ENCODE peak calls at places on chromosomes 6 and 20, in ten cellular contexts. P, X, O, J, H, W, G, E, Z and N are unnamed samples.
A peak's percentile ranks its signal among the peaks of the same experiment; 100 is the strongest.

GRCh38 chr6:70289299-70289698 is 13.6 kb downstream of the COL9A1 start:
- DNase-seq in W (no peak), J (no peak), Z (peak; percentile 4), E (no peak), P (no peak), G (no peak), X (no peak), H (no peak), O (no peak), N (no peak)

GRCh38 chr6:42889815-42890214 is 10.4 kb downstream of the RPL7L1 start:
- DNase-seq in O (no peak), X (no peak), Z (peak; percentile 50), P (no peak), W (no peak), E (no peak), J (no peak), H (no peak), G (no peak), N (no peak)

GRCh38 chr6:28336284-28337024 is 506 bp upstream of the ZSCAN31 start:
- DNase-seq in H (peak; percentile 51), G (no peak), O (no peak), Z (peak; percentile 86), X (no peak), J (peak; percentile 48), P (peak; percentile 40), W (no peak), E (no peak), N (peak; percentile 31)

GRCh38 chr20:45878076-45878731 is 2.8 kb upstream of the ZSWIM1 start:
- DNase-seq in J (no peak), X (peak; percentile 63), G (no peak), O (no peak), W (peak; percentile 54), P (no peak), H (peak; percentile 72), Z (peak; percentile 92), E (no peak), N (no peak)

GRCh38 chr6:8174571-8174970 is 72.2 kb upstream of the EEF1E1 start:
- DNase-seq in X (no peak), P (no peak), Z (no peak), J (no peak), H (no peak), W (no peak), E (no peak), O (no peak), G (no peak), N (no peak)

GRCh38 chr6:14059791-14060436 is 57.7 kb upstream of the CD83 start:
- DNase-seq in E (no peak), H (peak; percentile 67), Z (no peak), P (no peak), O (no peak), G (no peak), X (no peak), W (no peak), J (no peak), N (no peak)

GRCh38 chr6:115667478-115667996 is 393.2 kb downstream of the FRK start:
- DNase-seq in P (no peak), Z (no peak), X (no peak), G (no peak), W (no peak), O (no peak), H (no peak), E (no peak), J (no peak), N (no peak)

GRCh38 chr6:119395192-119395591 is 45.6 kb upstream of the MAN1A1 start:
- DNase-seq in W (no peak), X (no peak), O (no peak), J (no peak), P (no peak), H (no peak), G (no peak), E (no peak), Z (no peak), N (no peak)

GRCh38 chr6:31270788-31271640 is 878 bp downstream of the HLA-C start:
- DNase-seq in X (peak; percentile 95), J (peak; percentile 75), Z (peak; percentile 89), G (peak; percentile 52), W (peak; percentile 84), O (peak; percentile 94), P (peak; percentile 13), E (peak; percentile 9), H (peak; percentile 23), N (peak; percentile 89)

GRCh38 chr6:126716826-126717514 is 377.1 kb downstream of the CENPW start:
- DNase-seq in P (no peak), E (no peak), O (no peak), W (no peak), Z (no peak), J (no peak), G (no peak), H (no peak), X (no peak), N (no peak)

DNA sequence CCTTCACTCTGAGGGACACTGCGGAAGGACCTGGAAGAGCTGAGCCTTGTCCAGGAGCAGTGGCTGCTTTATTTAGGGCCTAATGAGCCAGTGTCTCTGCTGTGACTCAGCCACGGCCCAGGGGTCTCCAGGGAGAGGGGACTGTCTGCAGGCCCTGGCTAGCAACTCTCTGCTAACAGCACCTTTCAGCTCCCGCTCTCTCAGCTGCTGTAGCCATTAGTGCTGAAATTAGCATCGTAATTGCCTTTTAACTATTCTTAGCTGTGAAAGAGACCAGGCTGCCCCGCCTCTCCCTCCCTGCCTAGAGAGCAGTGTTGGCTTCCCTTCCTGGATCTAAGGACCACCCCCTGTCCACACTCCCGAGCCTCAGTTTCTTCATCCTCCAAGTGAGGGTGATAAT is 53.1 kb upstream of the SLC32A1 start:
- DNase-seq in J (no peak), X (no peak), Z (no peak), W (no peak), H (no peak), E (no peak), O (peak; percentile 31), P (no peak), G (no peak), N (no peak)
- TF ChIP-seq POLR2A in J (no peak), X (no peak), Z (no peak), W (no peak), H (no peak), E (no peak), O (no peak), P (no peak), G (no peak), N (no peak)

GRCh38 chr20:19866070-19866469 is 108.0 kb downstream of the RIN2 start:
- DNase-seq in E (no peak), X (no peak), J (no peak), P (no peak), G (no peak), W (no peak), H (no peak), Z (no peak), O (no peak), N (no peak)

GRCh38 chr20:19864130-19864529 is 106.1 kb downstream of the RIN2 start:
- DNase-seq in W (no peak), O (no peak), X (no peak), Z (no peak), J (no peak), P (no peak), G (no peak), H (no peak), E (no peak), N (no peak)

GRCh38 chr20:19867074-19867473 is 109.0 kb downstream of the RIN2 start:
- DNase-seq in X (no peak), J (no peak), G (no peak), W (no peak), P (no peak), O (no peak), H (no peak), Z (no peak), E (no peak), N (no peak)

GRCh38 chr20:19867940-19868371 is 109.9 kb downstream of the RIN2 start:
- DNase-seq in P (no peak), Z (no peak), E (no peak), X (no peak), J (no peak), G (no peak), O (peak; percentile 90), H (no peak), W (no peak), N (peak; percentile 32)

GRCh38 chr20:19868383-19868782 is 110.3 kb downstream of the RIN2 start:
- DNase-seq in H (no peak), G (no peak), P (no peak), W (no peak), O (peak; percentile 65), J (no peak), Z (no peak), X (no peak), E (no peak), N (no peak)
- TF ChIP-seq POLR2A in H (no peak), G (no peak), P (no peak), W (no peak), O (no peak), J (no peak), Z (no peak), X (no peak), E (no peak), N (no peak)

GRCh38 chr6:64257586-64257985 is 622.0 kb downstream of the PHF3 start:
- DNase-seq in P (no peak), O (no peak), J (no peak), E (no peak), G (no peak), Z (no peak), W (no peak), H (no peak), X (no peak), N (no peak)

GRCh38 chr6:64258302-64258701 is 622.7 kb downstream of the PHF3 start:
- DNase-seq in Z (no peak), G (no peak), O (no peak), E (no peak), W (no peak), J (no peak), P (no peak), H (no peak), X (no peak), N (no peak)

GRCh38 chr6:64254558-64254957 is 619.0 kb downstream of the PHF3 start:
- DNase-seq in P (no peak), E (no peak), Z (no peak), W (no peak), O (no peak), J (no peak), G (no peak), H (no peak), X (no peak), N (no peak)

GRCh38 chr6:64255000-64255399 is 619.4 kb downstream of the PHF3 start:
- DNase-seq in G (no peak), W (no peak), X (no peak), P (no peak), O (no peak), J (no peak), H (no peak), Z (no peak), E (no peak), N (no peak)

GRCh38 chr6:64256483-64256882 is 620.9 kb downstream of the PHF3 start:
- DNase-seq in O (no peak), X (no peak), E (no peak), H (no peak), W (no peak), J (no peak), Z (no peak), G (no peak), P (no peak), N (no peak)
- TF ChIP-seq POLR2A in O (no peak), X (no peak), E (no peak), H (no peak), W (no peak), J (no peak), Z (no peak), G (no peak), P (no peak), N (no peak)

GRCh38 chr20:42577193-42577592 is 612.5 kb downstream of the PTPRT start:
- DNase-seq in J (no peak), Z (no peak), O (no peak), X (no peak), P (no peak), H (no peak), E (no peak), G (no peak), W (no peak), N (no peak)
- TF ChIP-seq POLR2A in J (no peak), Z (no peak), O (no peak), X (no peak), P (no peak), H (no peak), E (no peak), G (no peak), W (no peak), N (no peak)